ENCODE peak calls at places on chromosome 4, in six cellular contexts. T is lower lobe of right lung, W is lower leg skin, U is BJ, V is dorsolateral prefrontal cortex, I is astrocyte of the spinal cord. K is an unnamed sample.

GRCh38 chr4:112975567-112976355 is 73.7 kb upstream of the ANK2 start:
- DNase-seq in U (no peak), W (no peak), V (no peak), T (no peak), I (no peak), K (no peak)

GRCh38 chr4:100359433-100359832 is 158.4 kb downstream of the EMCN start:
- DNase-seq in T (no peak), V (no peak), I (no peak), U (no peak), W (no peak), K (no peak)

GRCh38 chr4:147683172-147683571 is 791 bp downstream of the PRMT9 start:
- DNase-seq in W (no peak), U (no peak), V (no peak), I (peak), T (no peak), K (peak)

GRCh38 chr4:87659247-87659931 is 9.3 kb downstream of the DMP1 start:
- DNase-seq in I (peak), U (peak), W (no peak), T (no peak), V (no peak), K (no peak)

GRCh38 chr4:73985528-73985852 is 2.5 kb downstream of the PPBP start:
- DNase-seq in V (no peak), U (no peak), W (no peak), I (no peak), T (no peak), K (no peak)

GRCh38 chr4:181637186-181638105 is 605.8 kb upstream of the TENM3 start:
- DNase-seq in V (no peak), I (peak), W (no peak), U (no peak), T (no peak), K (no peak)

GRCh38 chr4:26176621-26177121 is 144.1 kb upstream of the RBPJ start:
- DNase-seq in U (no peak), V (no peak), I (peak), T (no peak), W (no peak), K (no peak)

GRCh38 chr4:185504098-185505047 is 30.9 kb downstream of the PDLIM3 start:
- DNase-seq in U (no peak), W (no peak), I (peak), V (no peak), T (peak), K (no peak)

GRCh38 chr4:113290666-113291065 is 241.2 kb downstream of the ANK2 start:
- DNase-seq in V (no peak), U (no peak), I (no peak), T (no peak), W (no peak), K (no peak)

GRCh38 chr4:94978904-94979303 is 221.1 kb downstream of the BMPR1B start:
- DNase-seq in W (no peak), V (no peak), T (no peak), I (peak), U (no peak), K (no peak)

GRCh38 chr4:123488916-123489315 is 92.3 kb downstream of the SPRY1 start:
- DNase-seq in V (no peak), W (no peak), I (peak), T (no peak), U (no peak), K (no peak)

GRCh38 chr4:94588900-94589693 is 137.4 kb downstream of the PDLIM5 start:
- DNase-seq in V (no peak), U (peak), W (no peak), T (no peak), I (no peak), K (no peak)

GRCh38 chr4:168509786-168510185 is 12.9 kb downstream of the PALLD start:
- DNase-seq in I (no peak), T (no peak), V (no peak), W (no peak), U (no peak), K (peak)

GRCh38 chr4:142474398-142475087 is 371.6 kb downstream of the INPP4B start:
- DNase-seq in W (no peak), I (no peak), V (no peak), T (no peak), U (no peak), K (no peak)

GRCh38 chr4:119231517-119231916 is 19.0 kb downstream of the USP53 start:
- DNase-seq in W (no peak), T (no peak), I (no peak), U (no peak), V (no peak), K (no peak)

DNA sequence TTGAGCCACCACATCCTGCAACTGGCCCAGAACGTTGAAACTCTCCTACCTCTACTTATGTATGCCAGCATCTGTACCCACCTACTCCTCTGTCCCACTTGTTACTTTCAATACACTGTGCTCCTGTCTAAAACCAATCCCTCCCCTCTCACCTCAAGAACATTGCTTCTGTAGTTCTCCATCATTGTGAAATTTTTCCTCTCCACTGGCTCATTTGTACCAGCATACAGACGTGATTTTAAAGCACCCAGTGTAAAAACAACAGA is 25.5 kb upstream of the USO1 start:
- DNase-seq in U (no peak), I (no peak), T (no peak), V (no peak), W (no peak), K (no peak)
- H3K4me3 ChIP-seq in U (no peak), I (no peak), T (no peak), V (no peak), W (no peak), K (no peak)

GRCh38 chr4:134126955-134127354 is 74.6 kb downstream of the PABPC4L start:
- DNase-seq in W (no peak), T (peak), U (no peak), V (no peak), I (no peak), K (no peak)

GRCh38 chr4:134132086-134132783 is 69.4 kb downstream of the PABPC4L start:
- DNase-seq in I (no peak), U (no peak), W (no peak), V (no peak), T (no peak), K (no peak)
- TF ChIP-seq CTCF in I (no peak), U (no peak), W (no peak), V (no peak), T (no peak), K (no peak)

DNA sequence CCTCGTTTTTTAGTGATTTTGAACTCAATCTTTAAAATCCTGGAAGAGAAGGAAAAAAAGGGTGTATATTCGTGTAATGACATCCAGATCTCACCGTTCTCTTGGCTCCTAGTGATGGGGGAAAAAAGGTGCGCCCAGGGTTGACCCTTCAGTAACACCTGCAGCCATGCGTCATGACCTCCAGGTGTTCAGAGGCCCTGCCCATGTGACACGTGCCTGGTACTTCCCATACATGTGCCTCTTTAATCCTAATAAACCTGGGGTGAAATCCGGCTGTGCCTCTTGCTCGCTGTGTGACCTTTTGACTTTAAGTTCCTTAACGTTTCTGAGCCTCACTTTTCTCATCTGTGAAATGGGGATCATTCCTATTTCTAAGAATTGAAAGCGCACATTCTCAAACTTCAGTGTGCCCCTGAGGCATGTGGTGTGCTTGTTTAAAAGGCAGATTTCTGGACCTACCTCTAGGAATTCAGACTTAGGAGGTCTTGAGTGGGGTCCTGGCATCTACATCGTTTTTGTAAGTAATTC is 90.2 kb downstream of the RELL1 start:
- DNase-seq in T (no peak), V (no peak), W (no peak), I (no peak), U (no peak), K (no peak)
- H3K4me3 ChIP-seq in T (no peak), V (no peak), W (no peak), I (no peak), U (no peak), K (no peak)

DNA sequence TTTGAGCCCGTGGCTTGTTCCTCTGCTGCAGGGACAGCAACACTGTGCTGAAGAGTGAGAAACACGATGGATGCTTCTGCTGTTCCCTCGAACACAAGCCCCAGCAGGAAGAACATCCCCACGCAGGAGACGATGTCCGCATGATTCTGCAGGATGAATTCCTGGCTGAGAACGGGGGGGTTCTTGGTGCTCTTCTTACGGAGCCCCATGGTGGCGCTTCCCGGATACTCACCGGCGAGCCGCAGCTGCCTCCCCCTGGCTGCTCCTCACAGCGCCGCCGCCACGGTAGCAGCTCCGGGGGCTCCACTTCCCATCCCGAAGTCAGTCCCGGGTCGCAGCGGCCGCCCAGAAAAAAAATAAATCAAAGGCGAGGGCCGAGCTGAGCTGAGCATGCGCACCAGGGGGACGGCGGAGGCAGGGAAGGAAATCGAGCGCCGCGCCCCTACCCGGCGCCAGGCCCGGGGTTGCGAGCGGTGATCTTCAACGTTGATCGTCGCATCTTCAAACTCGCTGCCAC is at the start of gene TRAM1L1:
- DNase-seq in U (peak), V (peak), W (peak), I (peak), T (peak), K (no peak)
- TF ChIP-seq CTCF in U (peak), V (peak), W (no peak), I (peak), T (no peak), K (no peak)

GRCh38 chr4:98516441-98517323 is 141.7 kb downstream of the TSPAN5 start:
- DNase-seq in U (no peak), V (no peak), I (no peak), T (no peak), W (no peak), K (no peak)
- H3K4me3 ChIP-seq in U (no peak), V (no peak), I (no peak), T (no peak), W (no peak), K (no peak)

DNA sequence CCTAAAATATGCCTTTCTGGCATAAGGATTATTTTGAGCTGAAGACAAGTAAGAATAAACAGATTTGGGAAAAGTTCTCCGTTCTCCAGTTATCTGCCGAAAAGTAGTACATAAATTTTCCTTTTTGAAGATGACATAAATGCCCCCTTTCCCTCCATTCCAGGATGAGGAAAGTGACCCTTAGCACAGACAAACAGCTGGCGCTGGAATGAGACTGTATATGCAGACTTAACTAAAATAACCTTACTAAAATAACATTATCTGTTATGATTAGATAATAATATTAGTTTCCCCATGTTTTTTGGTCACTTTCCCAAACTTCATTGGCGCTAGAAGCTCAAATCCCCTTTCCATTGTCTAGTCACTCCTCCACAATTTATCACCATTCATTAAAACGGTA is 21.5 kb downstream of the PDGFC start:
- DNase-seq in T (no peak), I (no peak), W (no peak), U (no peak), V (no peak), K (no peak)
- TF ChIP-seq CTCF in T (no peak), I (no peak), W (no peak), U (no peak), V (no peak), K (no peak)

GRCh38 chr4:150582101-150582565 is at the start of gene MAB21L2:
- DNase-seq in V (no peak), T (no peak), U (no peak), I (peak), W (no peak), K (no peak)
- H3K4me3 ChIP-seq in V (peak), T (peak), U (peak), I (peak), W (no peak), K (peak)

GRCh38 chr4:19224820-19225219 is 1026.9 kb upstream of the SLIT2 start:
- DNase-seq in I (peak), T (no peak), W (no peak), V (no peak), U (no peak), K (peak)
- TF ChIP-seq CTCF in I (no peak), T (peak), W (no peak), V (peak), U (no peak), K (peak)

K was measured in AG09309.